ENCODE peak calls at places on chromosomes 6 and 20, in eight cellular contexts. O is brain microvascular endothelial cell, V is mucosa of descending colon, A is epithelial cell of esophagus, K is spleen, Y is endothelial cell of umbilical vein, Q is fibroblast of lung, T is heart left ventricle. L is an unnamed sample.

GRCh38 chr6:73797861-73798260 is 101.9 kb downstream of the CD109 start:
- DNase-seq in O (no peak), V (no peak), A (peak), K (no peak), Y (no peak), Q (no peak), T (no peak), L (no peak)

GRCh38 chr6:19804362-19805145 is 32.6 kb upstream of the ID4 start:
- DNase-seq in O (peak), V (peak), A (peak), K (peak), Y (peak), Q (peak), T (peak), L (peak)

GRCh38 chr6:100573169-100573568 is 108.4 kb upstream of the SIM1 start:
- DNase-seq in O (peak), V (no peak), A (peak), K (no peak), Y (peak), Q (peak), T (no peak), L (peak)

GRCh38 chr20:1424336-1424735 is 31.5 kb upstream of the FKBP1A start:
- DNase-seq in O (no peak), V (no peak), A (peak), K (no peak), Y (no peak), Q (peak), T (no peak), L (no peak)

GRCh38 chr20:24855848-24856247 is 93.2 kb upstream of the CST7 start:
- DNase-seq in O (no peak), V (no peak), A (no peak), K (no peak), Y (no peak), Q (no peak), T (no peak), L (no peak)

GRCh38 chr6:34792605-34793500 is 970 bp downstream of the BLTP3A start:
- DNase-seq in O (peak), V (no peak), A (peak), K (peak), Y (peak), Q (peak), T (no peak), L (peak)

GRCh38 chr6:149938571-149939462 is 3.0 kb upstream of the ULBP2 start:
- DNase-seq in O (no peak), V (no peak), A (no peak), K (peak), Y (no peak), Q (peak), T (no peak), L (peak)

GRCh38 chr20:4601630-4602296 is 119.9 kb upstream of the PRND start:
- DNase-seq in O (no peak), V (peak), A (peak), K (no peak), Y (peak), Q (peak), T (peak), L (peak)

GRCh38 chr20:36957875-36958667 is 6.6 kb upstream of the SAMHD1 start:
- DNase-seq in O (no peak), V (no peak), A (no peak), K (no peak), Y (no peak), Q (no peak), T (no peak), L (no peak)

GRCh38 chr20:43583982-43584432 is 6.7 kb upstream of the IFT52 start:
- DNase-seq in O (peak), V (no peak), A (peak), K (peak), Y (no peak), Q (peak), T (peak), L (peak)

GRCh38 chr20:50395914-50396488 is 114.2 kb upstream of the PTPN1 start:
- DNase-seq in O (no peak), V (no peak), A (no peak), K (no peak), Y (no peak), Q (no peak), T (no peak), L (no peak)

GRCh38 chr6:145278163-145278807 is 457.0 kb downstream of the EPM2A start:
- DNase-seq in O (no peak), V (no peak), A (peak), K (no peak), Y (no peak), Q (peak), T (no peak), L (peak)

GRCh38 chr6:157434349-157435016 is 53.5 kb downstream of the ZDHHC14 start:
- DNase-seq in O (no peak), V (peak), A (no peak), K (no peak), Y (no peak), Q (no peak), T (peak), L (peak)

GRCh38 chr20:48703107-48703506 is 124.7 kb downstream of the PREX1 start:
- DNase-seq in O (no peak), V (no peak), A (no peak), K (peak), Y (no peak), Q (no peak), T (no peak), L (no peak)

GRCh38 chr6:93581371-93581770 is 162.0 kb upstream of the EPHA7 start:
- DNase-seq in O (no peak), V (no peak), A (no peak), K (no peak), Y (no peak), Q (no peak), T (no peak), L (no peak)

GRCh38 chr20:8661229-8662023 is 407.5 kb upstream of the PLCB4 start:
- DNase-seq in O (no peak), V (no peak), A (no peak), K (no peak), Y (no peak), Q (no peak), T (no peak), L (no peak)

GRCh38 chr6:54335871-54336270 is 27.6 kb downstream of the TINAG start:
- DNase-seq in O (peak), V (no peak), A (peak), K (no peak), Y (peak), Q (peak), T (no peak), L (peak)

DNA sequence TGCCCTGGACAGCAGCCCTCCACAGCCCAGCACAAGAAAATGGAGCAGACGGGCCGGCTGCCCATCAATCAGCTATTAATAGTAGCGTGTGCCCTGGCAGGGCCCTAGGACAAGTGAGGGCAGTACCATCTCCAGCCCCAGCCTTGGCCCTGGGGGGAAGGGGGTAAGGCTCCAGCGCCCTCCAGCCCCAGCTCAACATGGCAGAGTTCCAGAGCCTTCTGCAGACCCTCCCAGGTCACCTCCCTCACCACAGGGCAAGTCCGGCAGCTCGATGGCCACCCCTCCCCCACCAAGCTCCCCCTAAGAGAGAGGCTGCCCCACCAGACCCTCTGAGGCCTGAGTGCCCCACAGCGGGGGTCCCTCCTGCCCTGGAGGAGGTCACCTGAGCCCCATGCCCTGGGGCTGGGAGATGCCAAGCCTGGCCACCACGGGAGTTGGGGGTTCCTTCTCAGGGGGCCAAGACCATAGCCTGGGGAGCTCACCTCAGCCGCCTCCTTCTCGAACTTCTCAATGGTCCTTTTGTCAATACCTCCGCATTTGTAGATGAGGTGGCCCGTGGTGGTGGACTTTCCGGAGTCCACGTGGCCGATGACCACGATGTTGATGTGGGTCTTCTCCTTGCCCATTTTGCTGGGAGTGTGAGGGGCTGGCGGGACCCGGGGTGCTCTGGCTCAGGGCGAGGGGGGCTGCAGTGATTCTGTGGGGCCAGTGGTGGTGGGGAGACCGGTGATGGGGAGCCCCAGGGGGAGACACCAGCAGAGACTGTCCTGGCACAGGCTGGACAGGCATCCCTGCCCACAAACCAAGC is 1.5 kb downstream of the EEF1A2 start:
- DNase-seq in O (no peak), V (no peak), A (no peak), K (no peak), Y (no peak), Q (no peak), T (peak), L (no peak)
- H3K4me3 ChIP-seq in O (no peak), V (no peak), A (no peak), K (no peak), Y (no peak), Q (no peak), T (peak), L (no peak)

GRCh38 chr6:56843476-56844349 is 111.2 kb upstream of the BEND6 start:
- DNase-seq in O (peak), V (peak), A (peak), K (peak), Y (peak), Q (peak), T (peak), L (peak)
- TF ChIP-seq CTCF in O (peak), V (peak), A (peak), K (no peak), Y (peak), Q (peak), T (peak), L (peak)

DNA sequence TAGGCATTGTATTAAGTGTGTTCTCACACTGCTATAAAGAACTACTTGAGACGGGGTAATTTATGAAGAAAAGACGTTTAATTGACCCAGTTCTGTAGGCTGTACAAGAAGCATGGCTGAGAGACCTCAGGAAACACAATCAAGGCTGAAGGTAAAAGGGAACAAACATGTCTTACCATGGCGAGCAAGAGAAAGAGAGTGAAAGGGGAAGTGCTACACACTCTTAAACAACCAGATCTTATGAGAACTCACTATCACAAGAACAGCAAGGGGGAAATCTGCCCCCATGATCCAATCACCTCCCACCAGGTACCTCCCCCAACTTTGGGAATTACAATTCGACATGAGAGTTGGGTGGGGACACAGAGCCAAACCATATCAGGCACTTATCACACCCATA is 86.6 kb upstream of the TOP1 start:
- DNase-seq in O (no peak), V (no peak), A (no peak), K (no peak), Y (no peak), Q (no peak), T (no peak), L (no peak)
- H3K4me3 ChIP-seq in O (no peak), V (no peak), A (no peak), K (no peak), Y (no peak), Q (no peak), T (no peak), L (no peak)

DNA sequence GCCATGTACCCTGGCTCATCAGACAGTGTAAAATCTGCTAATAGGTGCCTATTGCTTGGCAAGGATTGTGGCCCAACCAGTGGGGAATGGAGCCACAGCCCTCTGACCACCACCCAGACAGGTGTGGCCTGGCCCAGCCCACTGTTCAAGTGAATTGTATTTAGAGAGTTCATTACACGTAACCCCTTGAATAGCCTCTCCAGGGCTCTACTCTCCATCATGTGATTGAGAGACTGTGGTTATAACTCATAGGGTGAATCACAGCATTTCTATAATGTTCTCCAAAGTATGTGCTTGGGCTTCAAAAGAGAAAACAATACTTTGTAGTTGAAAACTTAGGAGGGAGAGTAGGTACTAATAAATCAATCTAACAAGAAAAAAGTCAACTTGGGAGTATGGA is 38.4 kb downstream of the ALDH8A1 start:
- DNase-seq in O (peak), V (no peak), A (peak), K (no peak), Y (no peak), Q (peak), T (no peak), L (peak)
- TF ChIP-seq CTCF in O (no peak), V (no peak), A (no peak), K (no peak), Y (no peak), Q (no peak), T (no peak), L (no peak)

L was measured in fibroblast of villous mesenchyme.